ENCODE peak calls at places on chromosomes 16 and 17, in eight cellular contexts. N, D, S, K, Q, Y, M and P are unnamed samples.

GRCh38 chr17:76681222-76682137 is 29.3 kb downstream of the MXRA7 start:
- DNase-seq in N (peak; percentile 78), D (peak; percentile 68), S (peak; percentile 63), K (peak; percentile 84), Q (peak; percentile 81), Y (peak; percentile 85), M (no peak), P (no peak)

GRCh38 chr16:22300427-22301071 is 3.3 kb downstream of the POLR3E start:
- DNase-seq in N (peak; percentile 60), D (peak; percentile 57), S (peak; percentile 62), K (peak; percentile 53), Q (peak; percentile 45), Y (peak; percentile 74), M (no peak), P (no peak)

GRCh38 chr17:40791808-40792436 is 7.8 kb downstream of the KRT28 start:
- DNase-seq in N (peak; percentile 66), D (no peak), S (peak; percentile 55), K (no peak), Q (peak; percentile 17), Y (peak; percentile 68), M (no peak), P (no peak)

GRCh38 chr16:49608095-49608494 is 234.5 kb downstream of the C16orf78 start:
- DNase-seq in N (no peak), D (no peak), S (no peak), K (peak; percentile 21), Q (no peak), Y (peak; percentile 13), M (no peak), P (no peak)

GRCh38 chr17:15479697-15480096 is 12.3 kb upstream of the CDRT4 start:
- DNase-seq in N (peak; percentile 62), D (no peak), S (peak; percentile 41), K (no peak), Q (no peak), Y (no peak), M (no peak), P (no peak)

GRCh38 chr16:72875291-72876036 is 172.5 kb downstream of the ZFHX3 start:
- DNase-seq in N (no peak), D (no peak), S (no peak), K (no peak), Q (no peak), Y (peak; percentile 22), M (no peak), P (no peak)

GRCh38 chr17:67718325-67718941 is 697 bp downstream of the NOL11 start:
- DNase-seq in N (peak; percentile 18), D (no peak), S (peak; percentile 49), K (peak; percentile 57), Q (peak; percentile 23), Y (peak; percentile 34), M (no peak), P (no peak)

GRCh38 chr17:21419299-21420239 is 43.4 kb downstream of the KCNJ12 start:
- DNase-seq in N (no peak), D (no peak), S (no peak), K (peak; percentile 29), Q (no peak), Y (no peak), M (no peak), P (no peak)

GRCh38 chr17:73690581-73691135 is 46.4 kb upstream of the SDK2 start:
- DNase-seq in N (no peak), D (no peak), S (no peak), K (no peak), Q (no peak), Y (no peak), M (no peak), P (no peak)

GRCh38 chr17:32725697-32726096 is 151.2 kb downstream of the MYO1D start:
- DNase-seq in N (no peak), D (no peak), S (no peak), K (no peak), Q (no peak), Y (no peak), M (no peak), P (no peak)

GRCh38 chr17:75565066-75565465 is 22.5 kb upstream of the MYO15B start:
- DNase-seq in N (peak; percentile 25), D (no peak), S (peak; percentile 15), K (no peak), Q (no peak), Y (peak; percentile 20), M (no peak), P (no peak)

GRCh38 chr17:50079334-50080095 is 15.6 kb upstream of the PDK2 start:
- DNase-seq in N (no peak), D (no peak), S (no peak), K (peak; percentile 21), Q (no peak), Y (no peak), M (no peak), P (no peak)

GRCh38 chr16:50316848-50317630 is 50.7 kb downstream of the ADCY7 start:
- DNase-seq in N (no peak), D (no peak), S (no peak), K (no peak), Q (no peak), Y (peak; percentile 78), M (no peak), P (no peak)

GRCh38 chr16:12083625-12084024 is 107.1 kb downstream of the SNX29 start:
- DNase-seq in N (no peak), D (no peak), S (no peak), K (no peak), Q (no peak), Y (no peak), M (no peak), P (no peak)

GRCh38 chr17:41697122-41697962 is 8.7 kb downstream of the EIF1 start:
- DNase-seq in N (peak; percentile 67), D (peak; percentile 44), S (peak; percentile 64), K (no peak), Q (no peak), Y (peak; percentile 74), M (no peak), P (no peak)

GRCh38 chr16:49575352-49576172 is 202.0 kb downstream of the C16orf78 start:
- DNase-seq in N (no peak), D (no peak), S (no peak), K (no peak), Q (no peak), Y (no peak), M (peak; percentile 21), P (no peak)

GRCh38 chr16:3874794-3875692 is 5.5 kb downstream of the CREBBP start:
- DNase-seq in N (no peak), D (no peak), S (no peak), K (no peak), Q (no peak), Y (no peak), M (no peak), P (no peak)

GRCh38 chr16:3872216-3872895 is 8.2 kb downstream of the CREBBP start:
- DNase-seq in N (no peak), D (no peak), S (no peak), K (no peak), Q (no peak), Y (no peak), M (no peak), P (no peak)

GRCh38 chr16:3876160-3876559 is 4.4 kb downstream of the CREBBP start:
- DNase-seq in N (no peak), D (no peak), S (no peak), K (no peak), Q (no peak), Y (no peak), M (no peak), P (no peak)

GRCh38 chr16:3874242-3874641 is 6.3 kb downstream of the CREBBP start:
- DNase-seq in N (no peak), D (no peak), S (no peak), K (no peak), Q (no peak), Y (no peak), M (no peak), P (no peak)

GRCh38 chr16:3873482-3874173 is 6.9 kb downstream of the CREBBP start:
- DNase-seq in N (peak; percentile 61), D (no peak), S (peak; percentile 28), K (no peak), Q (no peak), Y (no peak), M (no peak), P (no peak)
- H3K4me3 ChIP-seq in N (no peak overlapping the region), D (no peak overlapping the region), S (no peak overlapping the region), K (no peak overlapping the region), Q (no peak overlapping the region), Y (no peak overlapping the region), M (no peak overlapping the region), P (no peak overlapping the region)

DNA sequence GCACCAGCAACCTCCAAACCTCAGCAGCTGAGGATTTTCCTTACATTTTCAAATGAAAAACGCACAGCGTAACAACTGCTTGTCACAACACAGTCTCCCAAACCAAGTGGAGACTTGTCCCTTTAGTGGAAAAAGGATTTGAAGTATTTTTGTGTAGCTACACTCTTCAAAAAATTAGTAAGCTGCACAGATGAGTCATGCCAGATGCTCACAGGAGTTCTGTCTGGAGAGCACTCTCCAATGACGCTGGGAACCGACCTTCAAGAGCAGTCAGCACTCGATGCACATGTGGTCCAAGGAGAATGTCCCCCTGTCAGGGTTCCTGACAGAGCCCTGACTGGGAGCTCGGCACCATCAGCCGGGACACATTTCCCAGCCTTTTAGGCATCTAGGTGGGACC is 39.8 kb downstream of the MAP1LC3B start:
- DNase-seq in N (peak; percentile 77), D (no peak), S (peak; percentile 94), K (no peak), Q (peak; percentile 80), Y (peak; percentile 91), M (no peak), P (no peak)
- H3K4me3 ChIP-seq in N (no peak overlapping the region), D (no peak overlapping the region), S (no peak overlapping the region), K (no peak overlapping the region), Q (no peak overlapping the region), Y (no peak overlapping the region), M (no peak overlapping the region), P (no peak overlapping the region)

DNA sequence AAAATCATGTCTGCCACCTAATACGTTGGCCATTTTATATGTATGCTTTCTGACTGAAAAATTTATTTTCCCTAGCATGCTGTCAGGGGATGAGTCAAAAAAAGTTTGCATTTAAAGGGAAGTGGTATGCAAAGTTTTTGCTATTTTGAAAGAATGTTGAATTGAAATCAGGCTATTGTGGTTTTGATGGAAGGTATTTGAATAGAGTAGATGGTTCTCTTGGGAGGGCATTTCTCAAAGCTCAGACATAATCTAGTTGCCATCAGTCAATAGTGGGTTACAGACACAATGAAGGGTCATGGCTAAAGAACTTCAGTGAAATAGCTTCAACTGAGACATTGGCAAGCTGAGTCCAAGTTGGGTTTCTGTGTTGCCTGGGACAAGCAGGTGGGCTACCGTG is 102.4 kb downstream of the MAP2K6 start:
- DNase-seq in N (no peak), D (no peak), S (no peak), K (no peak), Q (no peak), Y (no peak), M (no peak), P (no peak)
- H3K4me3 ChIP-seq in N (no peak overlapping the region), D (no peak overlapping the region), S (no peak overlapping the region), K (no peak overlapping the region), Q (no peak overlapping the region), Y (no peak overlapping the region), M (no peak overlapping the region), P (no peak overlapping the region)

GRCh38 chr17:39198186-39198566 is 707 bp upstream of the CACNB1 start:
- DNase-seq in N (no peak), D (no peak), S (no peak), K (no peak), Q (no peak), Y (no peak), M (no peak), P (no peak)
- H3K4me3 ChIP-seq in N (peak overlapping the region; percentile 81), D (peak overlapping the region; percentile 88), S (peak overlapping the region; percentile 88), K (peak overlapping the region; percentile 88), Q (peak overlapping the region; percentile 79), Y (peak overlapping the region; percentile 75), M (no peak overlapping the region), P (no peak overlapping the region)